ENCODE peak calls at places on chromosomes 4 and X, in ten cellular contexts. H is esophagus muscularis mucosa; Q is left ventricle myocardium inferior; Z is neuronal stem cell; I is pancreas; C is effector memory CD4-positive, alpha-beta T cell; S is body of pancreas; V is uterus; X is Panc1; K is CD4-positive, CD25-positive, alpha-beta regulatory T cell. R is an unnamed sample. For H3K9me3, the result is how much of the 10 kb centered on the place peaks cover.

GRCh38 chr4:142201041-142201440 is 564.7 kb downstream of the IL15 start:
- DNase-seq in H (no peak), Q (no peak), Z (no peak), I (no peak), C (no peak), S (no peak), V (no peak), X (no peak), K (no peak), R (no peak)

GRCh38 chrX:38692961-38693360 is 108.3 kb upstream of the MID1IP1 start:
- DNase-seq in H (no peak), Q (no peak), Z (no peak), I (no peak), C (no peak), S (no peak), V (no peak), X (no peak), K (no peak), R (no peak)

GRCh38 chrX:95629737-95630136 is 1054.9 kb upstream of the DIAPH2 start:
- DNase-seq in H (no peak), Q (no peak), Z (peak), I (no peak), C (no peak), S (no peak), V (no peak), X (no peak), K (no peak), R (no peak)

GRCh38 chrX:150324035-150324728 is 38.9 kb upstream of the MAMLD1 start:
- DNase-seq in H (no peak), Q (no peak), Z (no peak), I (no peak), C (no peak), S (peak), V (no peak), X (peak), K (no peak), R (no peak)

GRCh38 chr4:150570862-150571261 is 11.1 kb upstream of the MAB21L2 start:
- DNase-seq in H (no peak), Q (no peak), Z (no peak), I (no peak), C (no peak), S (no peak), V (no peak), X (no peak), K (no peak), R (no peak)

GRCh38 chrX:133475521-133475920 is 60.2 kb upstream of the GPC4 start:
- DNase-seq in H (no peak), Q (peak), Z (no peak), I (no peak), C (no peak), S (peak), V (peak), X (no peak), K (no peak), R (no peak)

GRCh38 chr4:8332038-8332857 is 62.7 kb downstream of the HTRA3 start:
- DNase-seq in H (no peak), Q (no peak), Z (no peak), I (no peak), C (no peak), S (no peak), V (peak), X (no peak), K (no peak), R (peak)

GRCh38 chrX:11967986-11968385 is 170.3 kb upstream of the FRMPD4 start:
- DNase-seq in H (no peak), Q (no peak), Z (no peak), I (no peak), C (no peak), S (no peak), V (no peak), X (no peak), K (no peak), R (no peak)

GRCh38 chr4:70703695-70704332 is 15.5 kb downstream of the UTP3 start:
- DNase-seq in H (no peak), Q (no peak), Z (peak), I (no peak), C (no peak), S (peak), V (no peak), X (no peak), K (no peak), R (peak)

GRCh38 chr4:119825696-119826095 is 197.1 kb upstream of the PDE5A start:
- DNase-seq in H (no peak), Q (no peak), Z (no peak), I (no peak), C (no peak), S (no peak), V (no peak), X (no peak), K (no peak), R (no peak)

GRCh38 chrX:3218442-3218841 is 128.0 kb downstream of the MXRA5 start:
- DNase-seq in H (no peak), Q (no peak), Z (no peak), I (no peak), C (no peak), S (no peak), V (no peak), X (no peak), K (no peak), R (no peak)

GRCh38 chr4:24956091-24956490 is 43.2 kb upstream of the CCDC149 start:
- DNase-seq in H (no peak), Q (no peak), Z (no peak), I (no peak), C (no peak), S (no peak), V (no peak), X (no peak), K (no peak), R (no peak)
- H3K9me3 ChIP-seq in H (under half), Q (under half), Z (under half), I (under half), C (under half), S (under half), V (under half), X (under half), K (under half), R (under half)

GRCh38 chrX:78103001-78103634 is 930 bp upstream of the PGK1 start:
- DNase-seq in H (no peak), Q (no peak), Z (no peak), I (no peak), C (no peak), S (no peak), V (peak), X (no peak), K (no peak), R (no peak)

GRCh38 chrX:78106651-78106986 is 2.6 kb downstream of the PGK1 start:
- DNase-seq in H (no peak), Q (no peak), Z (no peak), I (no peak), C (no peak), S (no peak), V (no peak), X (no peak), K (no peak), R (no peak)

GRCh38 chrX:78103656-78104446 is at the start of gene PGK1:
- DNase-seq in H (peak), Q (peak), Z (peak), I (peak), C (peak), S (peak), V (peak), X (peak), K (peak), R (peak)

GRCh38 chrX:78104447-78105176 is 564 bp downstream of the PGK1 start:
- DNase-seq in H (no peak), Q (peak), Z (no peak), I (peak), C (peak), S (peak), V (peak), X (no peak), K (peak), R (peak)

DNA sequence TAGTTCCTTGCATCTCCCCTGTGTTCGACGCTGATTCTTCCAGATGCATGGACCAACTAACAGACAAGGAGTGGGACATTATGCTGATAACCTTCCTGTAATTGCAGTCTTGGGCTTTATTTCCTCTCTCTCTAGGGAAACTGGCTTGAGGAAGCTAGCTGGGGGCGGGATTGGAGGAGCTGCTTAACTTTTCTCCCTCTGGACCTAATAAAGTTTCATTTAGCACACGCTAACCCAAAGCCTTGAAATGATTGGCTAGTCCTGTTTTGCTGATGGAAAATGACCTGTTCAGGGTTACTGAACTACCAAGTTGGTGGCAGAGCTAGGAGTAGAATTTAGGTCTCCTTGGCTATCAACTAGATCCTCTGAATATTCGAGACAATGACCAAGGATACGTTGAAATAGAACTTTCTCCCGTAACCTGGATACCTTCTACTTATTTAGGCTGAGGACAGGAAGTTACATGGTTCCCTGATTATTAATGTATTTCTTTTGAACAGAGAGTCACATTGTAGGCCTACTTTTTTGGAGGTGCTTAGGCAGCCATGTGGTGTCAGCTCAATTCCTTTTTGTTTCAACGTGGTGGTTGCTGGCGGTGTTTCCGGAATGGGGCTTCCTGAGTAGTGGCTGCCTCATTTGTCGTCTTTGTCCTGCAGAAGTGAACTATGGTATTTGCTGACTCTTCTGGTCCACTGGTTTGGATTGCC is 2.0 kb downstream of the PGK1 start:
- DNase-seq in H (no peak), Q (no peak), Z (no peak), I (no peak), C (no peak), S (no peak), V (no peak), X (no peak), K (peak), R (no peak)
- H3K4me3 ChIP-seq in H (peak), Q (peak), Z (no peak), I (peak), C (peak), S (no peak), V (peak), X (peak), K (peak), R (peak)

GRCh38 chrX:617401-617800 is 13.2 kb upstream of the SHOX start:
- DNase-seq in H (peak), Q (no peak), Z (no peak), I (no peak), C (no peak), S (no peak), V (no peak), X (no peak), K (no peak), R (no peak)

GRCh38 chrX:619451-619811 is 11.2 kb upstream of the SHOX start:
- DNase-seq in H (peak), Q (no peak), Z (no peak), I (no peak), C (no peak), S (no peak), V (no peak), X (no peak), K (no peak), R (no peak)

GRCh38 chrX:618761-619450 is 11.7 kb upstream of the SHOX start:
- DNase-seq in H (peak), Q (no peak), Z (no peak), I (no peak), C (no peak), S (no peak), V (no peak), X (no peak), K (no peak), R (no peak)

GRCh38 chrX:617891-618290 is 12.7 kb upstream of the SHOX start:
- DNase-seq in H (no peak), Q (no peak), Z (no peak), I (no peak), C (no peak), S (no peak), V (no peak), X (no peak), K (no peak), R (no peak)

GRCh38 chrX:614136-614535 is 16.5 kb upstream of the SHOX start:
- DNase-seq in H (peak), Q (no peak), Z (no peak), I (no peak), C (no peak), S (no peak), V (no peak), X (no peak), K (no peak), R (no peak)
- H3K9me3 ChIP-seq in H (under half), Q (under half), Z (under half), I (under half), C (under half), S (under half), V (under half), X (under half), K (under half), R (under half)

GRCh38 chr4:71944956-71945355 is 86.8 kb upstream of the NPFFR2 start:
- DNase-seq in H (no peak), Q (no peak), Z (no peak), I (no peak), C (no peak), S (no peak), V (no peak), X (no peak), K (no peak), R (no peak)
- H3K4me3 ChIP-seq in H (no peak), Q (no peak), Z (no peak), I (no peak), C (no peak), S (no peak), V (no peak), X (no peak), K (no peak), R (no peak)

DNA sequence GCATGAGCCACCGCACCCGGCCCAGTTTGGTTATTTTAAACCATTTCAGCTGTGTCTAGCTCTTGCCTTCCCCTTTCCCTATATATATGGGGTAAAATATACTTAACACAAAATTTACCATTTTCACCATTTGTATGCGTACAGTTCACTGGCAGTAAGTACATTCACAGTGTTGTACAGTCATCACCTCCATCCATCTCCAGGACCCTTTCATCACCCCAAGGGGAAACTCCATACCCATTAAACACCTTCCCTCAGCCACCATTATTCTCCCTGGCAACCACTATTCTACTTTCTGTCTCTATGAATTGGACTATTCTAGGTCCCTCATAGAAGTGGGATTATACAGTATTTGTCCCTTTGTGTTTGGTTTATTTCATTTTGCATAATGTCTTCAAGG is 106.4 kb downstream of the TMEM131L start:
- DNase-seq in H (no peak), Q (no peak), Z (no peak), I (no peak), C (no peak), S (no peak), V (no peak), X (no peak), K (no peak), R (no peak)
- H3K9me3 ChIP-seq in H (under half), Q (under half), Z (under half), I (under half), C (under half), S (under half), V (under half), X (under half), K (under half), R (under half)

GRCh38 chr4:165379662-165380061 is 854 bp downstream of the CPE start:
- DNase-seq in H (no peak), Q (peak), Z (no peak), I (no peak), C (no peak), S (no peak), V (no peak), X (no peak), K (no peak), R (peak)

GRCh38 chr4:165375465-165375864 is 3.3 kb upstream of the CPE start:
- DNase-seq in H (no peak), Q (no peak), Z (no peak), I (no peak), C (no peak), S (no peak), V (no peak), X (no peak), K (peak), R (no peak)

GRCh38 chr4:165381821-165382373 is 3.1 kb downstream of the CPE start:
- DNase-seq in H (no peak), Q (no peak), Z (peak), I (no peak), C (no peak), S (no peak), V (no peak), X (no peak), K (no peak), R (no peak)

GRCh38 chr4:165378763-165379631 is at the start of gene CPE:
- DNase-seq in H (no peak), Q (peak), Z (peak), I (peak), C (peak), S (peak), V (peak), X (no peak), K (peak), R (peak)

DNA sequence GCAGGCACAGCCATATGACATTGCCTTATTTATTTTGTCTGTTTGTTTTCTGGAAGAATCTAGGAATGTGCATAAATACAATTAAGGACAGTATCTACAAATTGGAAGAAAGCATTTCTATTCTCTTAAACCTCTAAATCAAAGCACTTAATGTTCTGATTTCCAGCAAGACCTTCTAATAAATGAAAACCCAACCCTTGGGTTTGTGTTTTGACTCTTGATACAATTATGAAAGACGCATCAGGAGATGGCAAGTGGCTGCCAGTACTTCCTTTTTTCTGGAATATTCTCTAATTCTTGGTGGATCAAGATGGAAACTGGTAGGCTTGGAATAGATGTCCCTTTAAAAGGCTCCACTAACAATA is 428 bp upstream of the CPE start:
- DNase-seq in H (no peak), Q (no peak), Z (no peak), I (no peak), C (no peak), S (no peak), V (no peak), X (no peak), K (no peak), R (no peak)
- H3K4me3 ChIP-seq in H (peak), Q (peak), Z (peak), I (peak), C (peak), S (peak), V (peak), X (peak), K (peak), R (peak)

GRCh38 chrX:40320819-40321218 is 223.1 kb upstream of the BCOR start:
- DNase-seq in H (no peak), Q (no peak), Z (no peak), I (no peak), C (no peak), S (no peak), V (no peak), X (no peak), K (no peak), R (no peak)
- H3K9me3 ChIP-seq in H (under half), Q (under half), Z (under half), I (under half), C (under half), S (under half), V (under half), X (under half), K (under half), R (under half)

GRCh38 chr4:183986645-183987528 is 81.8 kb downstream of the STOX2 start:
- DNase-seq in H (no peak), Q (no peak), Z (no peak), I (no peak), C (no peak), S (no peak), V (no peak), X (no peak), K (no peak), R (no peak)
- H3K4me3 ChIP-seq in H (peak), Q (peak), Z (no peak), I (no peak), C (no peak), S (no peak), V (peak), X (peak), K (no peak), R (no peak)

GRCh38 chrX:67044029-67044653 is 405.3 kb upstream of the EDA2R start:
- DNase-seq in H (no peak), Q (no peak), Z (no peak), I (no peak), C (no peak), S (no peak), V (no peak), X (no peak), K (no peak), R (no peak)
- H3K9me3 ChIP-seq in H (under half), Q (under half), Z (under half), I (under half), C (under half), S (under half), V (under half), X (under half), K (under half), R (under half)

R was measured in WERI-Rb-1.